ENCODE peak calls at places on chromosomes 7 and 10, in five cellular contexts. One of them, this sample, is unnamed.

GRCh38 chr7:108201766-108202165 is 71.6 kb upstream of the LAMB4 start:
- DNase-seq in upper lobe of right lung: no peak
- DNase-seq in mammary epithelial cell: no peak
- DNase-seq in adrenal gland: no peak
- DNase-seq in neural progenitor cell: no peak
- DNase-seq in this sample: no peak

GRCh38 chr7:105015631-105015965 is 1.6 kb downstream of the KMT2E start:
- DNase-seq in upper lobe of right lung: no peak
- DNase-seq in mammary epithelial cell: no peak
- DNase-seq in adrenal gland: no peak
- DNase-seq in neural progenitor cell: peak
- DNase-seq in this sample: no peak

GRCh38 chr7:142385528-142386340 is 127.9 kb upstream of the PRSS58 start:
- DNase-seq in upper lobe of right lung: no peak
- DNase-seq in mammary epithelial cell: peak
- DNase-seq in adrenal gland: peak
- DNase-seq in neural progenitor cell: peak
- DNase-seq in this sample: no peak

GRCh38 chr10:131260031-131260430 is 51.5 kb downstream of the TCERG1L start:
- DNase-seq in upper lobe of right lung: no peak
- DNase-seq in mammary epithelial cell: no peak
- DNase-seq in adrenal gland: no peak
- DNase-seq in neural progenitor cell: no peak
- DNase-seq in this sample: peak

GRCh38 chr7:3151784-3152183 is 108.1 kb upstream of the CARD11 start:
- DNase-seq in upper lobe of right lung: no peak
- DNase-seq in mammary epithelial cell: no peak
- DNase-seq in adrenal gland: no peak
- DNase-seq in neural progenitor cell: no peak
- DNase-seq in this sample: no peak

GRCh38 chr10:110167149-110167548 is 40.3 kb upstream of the MXI1 start:
- DNase-seq in upper lobe of right lung: no peak
- DNase-seq in mammary epithelial cell: no peak
- DNase-seq in adrenal gland: no peak
- DNase-seq in neural progenitor cell: no peak
- DNase-seq in this sample: no peak

GRCh38 chr7:139125637-139126036 is 16.1 kb upstream of the ZC3HAV1 start:
- DNase-seq in upper lobe of right lung: no peak
- DNase-seq in mammary epithelial cell: no peak
- DNase-seq in adrenal gland: no peak
- DNase-seq in neural progenitor cell: no peak
- DNase-seq in this sample: no peak

GRCh38 chr10:96765406-96766240 is 45.3 kb upstream of the PIK3AP1 start:
- DNase-seq in upper lobe of right lung: peak
- DNase-seq in mammary epithelial cell: peak
- DNase-seq in adrenal gland: peak
- DNase-seq in neural progenitor cell: peak
- DNase-seq in this sample: no peak

GRCh38 chr7:26584964-26585650 is 279.3 kb downstream of the SKAP2 start:
- DNase-seq in upper lobe of right lung: no peak
- DNase-seq in mammary epithelial cell: peak
- DNase-seq in adrenal gland: no peak
- DNase-seq in neural progenitor cell: no peak
- DNase-seq in this sample: no peak

GRCh38 chr7:40915061-40915460 is 780.3 kb downstream of the SUGCT start:
- DNase-seq in upper lobe of right lung: no peak
- DNase-seq in mammary epithelial cell: no peak
- DNase-seq in adrenal gland: no peak
- DNase-seq in neural progenitor cell: no peak
- DNase-seq in this sample: no peak

GRCh38 chr10:103854265-103854686 is 1.1 kb downstream of the SH3PXD2A start:
- DNase-seq in upper lobe of right lung: no peak
- DNase-seq in mammary epithelial cell: no peak
- DNase-seq in adrenal gland: no peak
- DNase-seq in neural progenitor cell: peak
- DNase-seq in this sample: no peak

GRCh38 chr7:27134392-27134791 is 3.8 kb upstream of the HOXA4 start:
- DNase-seq in upper lobe of right lung: no peak
- DNase-seq in mammary epithelial cell: peak
- DNase-seq in adrenal gland: no peak
- DNase-seq in neural progenitor cell: no peak
- DNase-seq in this sample: no peak

GRCh38 chr7:107212719-107213118 is 43.9 kb downstream of the HBP1 start:
- DNase-seq in upper lobe of right lung: no peak
- DNase-seq in mammary epithelial cell: no peak
- DNase-seq in adrenal gland: no peak
- DNase-seq in neural progenitor cell: no peak
- DNase-seq in this sample: no peak

GRCh38 chr7:91569702-91570457 is 305.6 kb downstream of the FZD1 start:
- DNase-seq in upper lobe of right lung: no peak
- DNase-seq in mammary epithelial cell: no peak
- DNase-seq in adrenal gland: no peak
- DNase-seq in neural progenitor cell: no peak
- DNase-seq in this sample: no peak

GRCh38 chr10:856405-857157 is 74.9 kb downstream of the LARP4B start:
- DNase-seq in upper lobe of right lung: no peak
- DNase-seq in mammary epithelial cell: no peak
- DNase-seq in adrenal gland: no peak
- DNase-seq in neural progenitor cell: no peak
- DNase-seq in this sample: no peak

GRCh38 chr7:151663382-151664100 is 143.8 kb upstream of the RHEB start:
- DNase-seq in upper lobe of right lung: no peak
- DNase-seq in mammary epithelial cell: no peak
- DNase-seq in adrenal gland: no peak
- DNase-seq in neural progenitor cell: no peak
- DNase-seq in this sample: no peak

GRCh38 chr10:63348210-63348850 is 117.4 kb downstream of the JMJD1C start:
- DNase-seq in upper lobe of right lung: no peak
- DNase-seq in mammary epithelial cell: no peak
- DNase-seq in adrenal gland: no peak
- DNase-seq in neural progenitor cell: no peak
- DNase-seq in this sample: no peak

GRCh38 chr7:105209433-105209832 is 179.3 kb downstream of the SRPK2 start:
- DNase-seq in upper lobe of right lung: no peak
- DNase-seq in mammary epithelial cell: no peak
- DNase-seq in adrenal gland: no peak
- DNase-seq in neural progenitor cell: no peak
- DNase-seq in this sample: no peak

GRCh38 chr10:49649294-49649693 is 30.2 kb upstream of the C10orf53 start:
- DNase-seq in upper lobe of right lung: no peak
- DNase-seq in mammary epithelial cell: no peak
- DNase-seq in adrenal gland: no peak
- DNase-seq in neural progenitor cell: peak
- DNase-seq in this sample: no peak

GRCh38 chr10:124417846-124418725 is 637 bp downstream of the OAT start:
- DNase-seq in upper lobe of right lung: peak
- DNase-seq in mammary epithelial cell: peak
- DNase-seq in adrenal gland: peak
- DNase-seq in neural progenitor cell: peak
- DNase-seq in this sample: peak

GRCh38 chr10:89685932-89686331 is 15.5 kb upstream of the KIF20B start:
- DNase-seq in upper lobe of right lung: no peak
- DNase-seq in mammary epithelial cell: no peak
- DNase-seq in adrenal gland: no peak
- DNase-seq in neural progenitor cell: no peak
- DNase-seq in this sample: no peak

GRCh38 chr7:25636168-25636567 is 407.9 kb upstream of the NPVF start:
- DNase-seq in upper lobe of right lung: no peak
- DNase-seq in mammary epithelial cell: no peak
- DNase-seq in adrenal gland: no peak
- DNase-seq in neural progenitor cell: no peak
- DNase-seq in this sample: no peak

GRCh38 chr10:132897516-132898381 is 44.6 kb downstream of the CFAP46 start:
- DNase-seq in upper lobe of right lung: peak
- DNase-seq in mammary epithelial cell: no peak
- DNase-seq in adrenal gland: no peak
- DNase-seq in neural progenitor cell: no peak
- DNase-seq in this sample: peak

GRCh38 chr7:131921016-131921415 is 364.6 kb upstream of the PODXL start:
- DNase-seq in upper lobe of right lung: no peak
- DNase-seq in mammary epithelial cell: no peak
- DNase-seq in adrenal gland: no peak
- DNase-seq in neural progenitor cell: no peak
- DNase-seq in this sample: no peak

GRCh38 chr10:46787321-46787615 is 124.0 kb upstream of the PTPN20 start:
- DNase-seq in upper lobe of right lung: no peak
- DNase-seq in mammary epithelial cell: peak
- DNase-seq in adrenal gland: no peak
- DNase-seq in neural progenitor cell: no peak
- DNase-seq in this sample: no peak

GRCh38 chr10:123755061-123755460 is 88.9 kb downstream of the GPR26 start:
- DNase-seq in upper lobe of right lung: no peak
- DNase-seq in mammary epithelial cell: no peak
- DNase-seq in adrenal gland: no peak
- DNase-seq in neural progenitor cell: no peak
- DNase-seq in this sample: no peak

GRCh38 chr10:72007246-72007892 is 43.2 kb downstream of the CHST3 start:
- DNase-seq in upper lobe of right lung: no peak
- DNase-seq in mammary epithelial cell: no peak
- DNase-seq in adrenal gland: peak
- DNase-seq in neural progenitor cell: no peak
- DNase-seq in this sample: no peak

GRCh38 chr10:72009430-72010081 is 45.4 kb downstream of the CHST3 start:
- DNase-seq in upper lobe of right lung: peak
- DNase-seq in mammary epithelial cell: peak
- DNase-seq in adrenal gland: peak
- DNase-seq in neural progenitor cell: peak
- DNase-seq in this sample: peak

GRCh38 chr10:72010234-72010992 is 46.2 kb downstream of the CHST3 start:
- DNase-seq in upper lobe of right lung: no peak
- DNase-seq in mammary epithelial cell: no peak
- DNase-seq in adrenal gland: no peak
- DNase-seq in neural progenitor cell: no peak
- DNase-seq in this sample: no peak

GRCh38 chr10:72008096-72008933 is 44.1 kb downstream of the CHST3 start:
- DNase-seq in upper lobe of right lung: no peak
- DNase-seq in mammary epithelial cell: peak
- DNase-seq in adrenal gland: no peak
- DNase-seq in neural progenitor cell: no peak
- DNase-seq in this sample: no peak

GRCh38 chr10:72009062-72009429 is 44.9 kb downstream of the CHST3 start:
- DNase-seq in upper lobe of right lung: no peak
- DNase-seq in mammary epithelial cell: peak
- DNase-seq in adrenal gland: no peak
- DNase-seq in neural progenitor cell: no peak
- DNase-seq in this sample: no peak
- H3K27ac ChIP-seq in upper lobe of right lung: peak
- H3K27ac ChIP-seq in mammary epithelial cell: peak
- H3K27ac ChIP-seq in adrenal gland: peak
- H3K27ac ChIP-seq in neural progenitor cell: peak
- H3K27ac ChIP-seq in this sample: peak

GRCh38 chr10:53537508-53537907 is 764.9 kb upstream of the MBL2 start:
- DNase-seq in upper lobe of right lung: no peak
- DNase-seq in mammary epithelial cell: peak
- DNase-seq in adrenal gland: no peak
- DNase-seq in neural progenitor cell: no peak
- DNase-seq in this sample: no peak

GRCh38 chr10:53536322-53536721 is 763.7 kb upstream of the MBL2 start:
- DNase-seq in upper lobe of right lung: no peak
- DNase-seq in mammary epithelial cell: peak
- DNase-seq in adrenal gland: no peak
- DNase-seq in neural progenitor cell: no peak
- DNase-seq in this sample: no peak

GRCh38 chr10:53528974-53529373 is 756.4 kb upstream of the MBL2 start:
- DNase-seq in upper lobe of right lung: no peak
- DNase-seq in mammary epithelial cell: no peak
- DNase-seq in adrenal gland: no peak
- DNase-seq in neural progenitor cell: no peak
- DNase-seq in this sample: no peak

GRCh38 chr10:53534428-53534827 is 761.8 kb upstream of the MBL2 start:
- DNase-seq in upper lobe of right lung: no peak
- DNase-seq in mammary epithelial cell: no peak
- DNase-seq in adrenal gland: no peak
- DNase-seq in neural progenitor cell: no peak
- DNase-seq in this sample: no peak
- TF ChIP-seq CTCF in upper lobe of right lung: no peak
- TF ChIP-seq CTCF in mammary epithelial cell: no peak
- TF ChIP-seq CTCF in adrenal gland: no peak
- TF ChIP-seq CTCF in neural progenitor cell: no peak
- TF ChIP-seq CTCF in this sample: no peak

DNA sequence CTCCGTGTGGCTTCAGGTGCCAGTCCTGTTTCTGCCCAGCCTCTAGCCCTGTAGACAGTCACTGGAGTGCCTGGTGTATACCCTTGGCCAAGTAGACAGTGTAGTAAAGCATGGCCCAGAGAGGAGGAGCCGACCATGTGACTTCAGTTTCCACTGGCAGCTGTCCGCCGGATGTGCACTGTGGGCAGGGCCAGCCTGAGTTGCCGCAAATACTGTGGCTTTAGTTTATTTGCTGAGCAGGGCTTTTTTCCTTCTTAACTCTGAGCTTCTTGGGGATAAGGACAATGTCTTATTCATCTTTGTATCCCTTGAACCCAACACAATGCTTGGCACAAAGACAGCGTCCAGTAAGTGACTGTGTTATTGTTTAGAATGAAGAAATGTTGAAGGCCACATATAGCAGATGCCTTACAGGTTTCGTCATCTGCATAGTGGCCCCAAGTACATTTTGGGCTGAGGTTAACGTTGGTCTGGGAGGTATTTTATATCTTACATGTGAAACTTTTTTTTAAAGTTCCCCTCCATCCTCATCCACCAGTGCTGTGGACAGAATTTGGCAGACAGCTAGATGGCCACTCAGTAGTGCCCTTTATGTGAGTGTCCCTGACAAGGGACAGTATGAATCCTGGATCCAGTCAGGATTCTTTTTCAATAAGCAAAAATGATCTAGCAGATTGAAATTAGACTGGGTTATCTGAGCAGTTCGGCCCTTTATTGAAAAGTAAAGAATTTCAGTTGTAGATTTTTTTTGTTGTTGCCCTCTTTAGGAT is 40.6 kb downstream of the CYP17A1 start:
- DNase-seq in upper lobe of right lung: peak
- DNase-seq in mammary epithelial cell: no peak
- DNase-seq in adrenal gland: peak
- DNase-seq in neural progenitor cell: no peak
- DNase-seq in this sample: no peak
- H3K27ac ChIP-seq in upper lobe of right lung: peak
- H3K27ac ChIP-seq in mammary epithelial cell: no peak
- H3K27ac ChIP-seq in adrenal gland: peak
- H3K27ac ChIP-seq in neural progenitor cell: no peak
- H3K27ac ChIP-seq in this sample: no peak

DNA sequence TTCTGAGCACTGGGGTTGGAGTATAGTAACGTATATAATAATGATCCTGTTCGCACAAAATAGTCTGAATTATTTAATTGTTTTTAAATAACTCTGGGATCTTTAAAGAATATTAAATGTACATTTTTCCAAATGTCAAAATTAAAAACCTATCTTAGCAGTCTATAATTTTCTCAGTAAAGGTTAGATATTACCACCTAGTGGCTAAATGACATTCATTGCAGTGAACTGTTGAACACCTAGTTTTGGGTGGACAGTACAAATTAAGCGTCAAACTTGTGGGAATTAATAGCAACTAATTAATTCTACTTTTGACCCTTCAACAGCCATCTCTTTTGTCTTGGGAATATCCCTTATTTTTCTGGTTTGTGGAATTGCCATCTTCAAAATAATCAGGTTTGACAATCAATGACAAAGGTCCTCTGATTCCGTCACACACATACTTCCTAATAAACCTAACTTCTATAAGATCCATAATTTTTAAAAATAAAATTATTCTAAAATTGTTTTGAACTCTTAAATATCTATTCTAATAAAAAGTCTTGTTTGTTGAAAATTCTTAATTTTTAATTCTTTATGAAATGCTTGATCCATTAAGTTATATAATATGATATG is 165.7 kb downstream of the SEMA3D start:
- DNase-seq in upper lobe of right lung: no peak
- DNase-seq in mammary epithelial cell: no peak
- DNase-seq in adrenal gland: no peak
- DNase-seq in neural progenitor cell: peak
- DNase-seq in this sample: no peak
- TF ChIP-seq CTCF in upper lobe of right lung: peak
- TF ChIP-seq CTCF in mammary epithelial cell: peak
- TF ChIP-seq CTCF in adrenal gland: peak
- TF ChIP-seq CTCF in neural progenitor cell: peak
- TF ChIP-seq CTCF in this sample: peak